ENCODE peak calls at places on chromosomes 2 and 18, in four cellular contexts. One of them, this sample, is unnamed. For H3F3A, the result is how much of the 10 kb centered on the place peaks cover.

GRCh38 chr2:878245-878930 is 72.3 kb upstream of the SNTG2 start:
- DNase-seq in neural progenitor cell: no peak
- DNase-seq in PC-3: no peak
- DNase-seq in GM23248: no peak
- DNase-seq in this sample: no peak

GRCh38 chr2:169046440-169047151 is 15.5 kb upstream of the ABCB11 start:
- DNase-seq in neural progenitor cell: no peak
- DNase-seq in PC-3: peak
- DNase-seq in GM23248: no peak
- DNase-seq in this sample: peak

GRCh38 chr2:209985879-209986278 is 16.6 kb upstream of the RPE start:
- DNase-seq in neural progenitor cell: no peak
- DNase-seq in PC-3: no peak
- DNase-seq in GM23248: no peak
- DNase-seq in this sample: no peak

GRCh38 chr2:134144081-134144596 is 109.7 kb upstream of the MGAT5 start:
- DNase-seq in GM23248: no peak
- DNase-seq in neural progenitor cell: no peak
- DNase-seq in PC-3: no peak
- DNase-seq in this sample: no peak

GRCh38 chr2:74131901-74132300 is 15.8 kb downstream of the BOLA3 start:
- DNase-seq in PC-3: no peak
- DNase-seq in GM23248: no peak
- DNase-seq in neural progenitor cell: no peak
- DNase-seq in this sample: no peak

GRCh38 chr2:241673189-241673663 is 13.4 kb downstream of the DTYMK start:
- DNase-seq in PC-3: no peak
- DNase-seq in neural progenitor cell: no peak
- DNase-seq in GM23248: no peak
- DNase-seq in this sample: no peak

GRCh38 chr2:22616031-22616430 is 768.9 kb upstream of the KLHL29 start:
- DNase-seq in neural progenitor cell: no peak
- DNase-seq in PC-3: no peak
- DNase-seq in GM23248: no peak
- DNase-seq in this sample: no peak

GRCh38 chr18:10926565-10927194 is 222.7 kb downstream of the PIEZO2 start:
- DNase-seq in PC-3: no peak
- DNase-seq in neural progenitor cell: no peak
- DNase-seq in GM23248: peak
- DNase-seq in this sample: no peak

GRCh38 chr2:201654611-201655384 is 11.5 kb upstream of the TMEM237 start:
- DNase-seq in GM23248: peak
- DNase-seq in PC-3: no peak
- DNase-seq in neural progenitor cell: no peak
- DNase-seq in this sample: no peak
- H3F3A ChIP-seq in GM23248: under half
- H3F3A ChIP-seq in PC-3: under half
- H3F3A ChIP-seq in neural progenitor cell: under half
- H3F3A ChIP-seq in this sample: under half

GRCh38 chr2:65063426-65063825 is 7.2 kb downstream of the CEP68 start:
- DNase-seq in GM23248: no peak
- DNase-seq in PC-3: no peak
- DNase-seq in neural progenitor cell: no peak
- DNase-seq in this sample: no peak
- H3F3A ChIP-seq in GM23248: under half
- H3F3A ChIP-seq in PC-3: under half
- H3F3A ChIP-seq in neural progenitor cell: under half
- H3F3A ChIP-seq in this sample: under half

DNA sequence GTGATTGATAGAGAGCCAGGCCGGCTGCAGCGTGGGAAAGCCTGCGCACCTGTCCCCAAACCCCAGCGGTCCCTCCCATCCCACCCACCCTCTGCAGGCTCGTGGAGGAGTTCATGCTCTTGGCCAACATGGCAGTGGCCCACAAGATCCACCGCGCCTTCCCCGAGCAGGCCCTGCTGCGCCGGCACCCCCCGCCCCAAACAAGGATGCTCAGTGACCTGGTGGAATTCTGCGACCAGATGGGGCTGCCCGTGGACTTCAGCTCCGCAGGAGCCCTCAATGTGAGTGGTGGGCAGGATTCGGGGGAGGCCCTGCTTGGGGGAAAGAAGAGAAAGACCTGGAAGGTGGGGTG is 48.9 kb upstream of the ALPP start:
- DNase-seq in PC-3: no peak
- DNase-seq in GM23248: no peak
- DNase-seq in neural progenitor cell: no peak
- DNase-seq in this sample: no peak
- H3F3A ChIP-seq in PC-3: under half
- H3F3A ChIP-seq in GM23248: under half
- H3F3A ChIP-seq in neural progenitor cell: under half
- H3F3A ChIP-seq in this sample: under half

GRCh38 chr2:231710751-231711676 is 2.7 kb downstream of the PTMA start:
- DNase-seq in GM23248: peak
- DNase-seq in neural progenitor cell: peak
- DNase-seq in PC-3: no peak
- DNase-seq in this sample: peak
- H3F3A ChIP-seq in GM23248: under half
- H3F3A ChIP-seq in neural progenitor cell: half or more
- H3F3A ChIP-seq in PC-3: under half
- H3F3A ChIP-seq in this sample: half or more

GRCh38 chr2:36461039-36461681 is 105.6 kb downstream of the CRIM1 start:
- DNase-seq in neural progenitor cell: peak
- DNase-seq in PC-3: peak
- DNase-seq in GM23248: peak
- DNase-seq in this sample: no peak

GRCh38 chr2:36464006-36464721 is 108.6 kb downstream of the CRIM1 start:
- DNase-seq in GM23248: no peak
- DNase-seq in PC-3: no peak
- DNase-seq in neural progenitor cell: no peak
- DNase-seq in this sample: no peak

GRCh38 chr2:36462311-36462710 is 106.7 kb downstream of the CRIM1 start:
- DNase-seq in neural progenitor cell: no peak
- DNase-seq in GM23248: no peak
- DNase-seq in PC-3: no peak
- DNase-seq in this sample: no peak

GRCh38 chr2:36466135-36466534 is 110.6 kb downstream of the CRIM1 start:
- DNase-seq in neural progenitor cell: no peak
- DNase-seq in PC-3: no peak
- DNase-seq in GM23248: no peak
- DNase-seq in this sample: no peak

DNA sequence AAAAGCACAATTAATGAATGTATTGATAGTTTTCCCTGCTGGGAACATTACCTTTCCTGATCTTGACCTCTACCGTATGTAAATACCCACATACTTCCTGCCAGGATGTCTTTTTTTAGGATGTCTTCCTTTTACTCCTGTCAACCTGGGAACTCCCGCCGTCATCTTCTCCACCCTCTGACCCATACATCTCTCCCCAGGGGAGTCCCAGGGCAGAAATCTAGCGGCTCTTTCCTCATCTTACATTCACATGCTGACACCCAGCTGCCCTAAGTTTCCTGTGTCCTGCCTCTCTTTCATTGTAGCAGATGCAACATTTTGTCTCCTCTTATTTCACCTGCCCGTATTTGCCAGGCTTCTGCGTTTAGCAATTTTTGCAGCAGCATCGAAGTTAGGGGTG is 107.8 kb downstream of the CRIM1 start:
- DNase-seq in PC-3: no peak
- DNase-seq in neural progenitor cell: no peak
- DNase-seq in GM23248: no peak
- DNase-seq in this sample: no peak
- H3F3A ChIP-seq in PC-3: under half
- H3F3A ChIP-seq in neural progenitor cell: under half
- H3F3A ChIP-seq in GM23248: half or more
- H3F3A ChIP-seq in this sample: under half

GRCh38 chr2:154974041-154974440 is 275.5 kb downstream of the KCNJ3 start:
- DNase-seq in neural progenitor cell: no peak
- DNase-seq in PC-3: no peak
- DNase-seq in GM23248: no peak
- DNase-seq in this sample: no peak
- H3F3A ChIP-seq in neural progenitor cell: under half
- H3F3A ChIP-seq in PC-3: under half
- H3F3A ChIP-seq in GM23248: under half
- H3F3A ChIP-seq in this sample: under half

DNA sequence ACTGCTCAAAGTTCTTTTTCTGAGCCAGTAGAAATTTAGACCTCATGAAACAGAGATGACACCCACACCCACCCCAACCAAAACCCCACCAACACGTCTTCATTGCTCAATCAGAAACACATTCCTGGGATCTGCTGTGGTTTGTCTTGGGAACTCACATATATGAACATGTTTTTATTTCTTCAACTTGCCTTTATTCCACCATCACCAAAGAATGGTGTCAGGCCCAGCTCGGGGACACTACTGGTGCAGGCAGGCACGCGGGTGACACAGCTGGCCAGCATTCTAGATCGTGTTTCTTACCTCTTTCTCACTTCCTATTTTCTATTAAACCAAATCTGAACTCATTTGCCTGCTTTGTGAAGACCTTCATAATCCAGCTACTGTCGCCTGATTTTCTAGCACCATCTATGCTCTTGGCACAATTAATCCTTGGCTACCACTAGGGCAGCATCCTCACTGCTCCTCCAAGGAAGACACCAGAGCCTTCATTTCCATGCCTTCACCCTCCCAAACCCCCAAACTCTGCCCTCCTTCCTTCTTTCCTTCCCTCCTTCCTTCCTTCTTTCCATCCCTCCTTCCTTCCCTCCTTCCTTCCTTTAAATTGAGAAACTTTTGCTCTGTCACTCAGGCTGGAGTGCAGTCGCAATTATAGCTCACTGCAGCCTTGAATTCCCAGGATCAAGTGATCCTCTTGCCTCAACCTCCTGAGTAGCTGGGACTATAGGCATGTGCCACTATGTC is 157.1 kb downstream of the BCL2 start:
- DNase-seq in PC-3: no peak
- DNase-seq in neural progenitor cell: no peak
- DNase-seq in GM23248: peak
- DNase-seq in this sample: no peak
- H3F3A ChIP-seq in PC-3: under half
- H3F3A ChIP-seq in neural progenitor cell: under half
- H3F3A ChIP-seq in GM23248: under half
- H3F3A ChIP-seq in this sample: under half

This sample was measured in PC-9.